ENCODE peak calls at places on chromosomes 2 and 18, in ten cellular contexts. U is activated CD8-positive, alpha-beta memory T cell treated with anti-CD3 and anti-CD28 coated beads, Interleukin-2, amount 50 U/mL, for 48 hours; Z is cardiac muscle cell; N is activated CD4-positive, alpha-beta T cell treated with anti-CD3 and anti-CD28 coated beads, Interleukin-2, amount 50 U/mL, for 48 hours; A is amniotic stem cell; V is GM04504; Y is stimulated activated CD4-positive, alpha-beta T cell treated with anti-CD3 and anti-CD28 coated beads, Interleukin-2, amount 100 ng/mL, for 48 hours; L is GDM1; X is KBM-7; W is MG63. Q is an unnamed sample.

GRCh38 chr2:7835693-7836680 is 845.9 kb upstream of the ID2 start:
- DNase-seq in L (peak), Z (no peak), U (no peak), A (no peak), V (no peak), Y (no peak), W (no peak), X (peak), N (no peak), Q (no peak)

GRCh38 chr18:3645384-3646156 is 195.6 kb downstream of the TGIF1 start:
- DNase-seq in A (no peak), V (no peak), X (peak), W (no peak), U (no peak), Y (no peak), Z (no peak), L (no peak), N (no peak), Q (no peak)

GRCh38 chr18:60552948-60553347 is 180.4 kb upstream of the MC4R start:
- DNase-seq in Z (no peak), A (no peak), U (no peak), N (no peak), Y (no peak), W (no peak), X (no peak), L (no peak), V (no peak), Q (no peak)

GRCh38 chr2:129248183-129248582 is 731.3 kb upstream of the RAB6C start:
- DNase-seq in V (no peak), N (no peak), W (no peak), L (no peak), X (no peak), A (no peak), U (no peak), Y (no peak), Z (no peak), Q (no peak)

GRCh38 chr2:96703021-96703751 is 36.7 kb downstream of the LMAN2L start:
- DNase-seq in V (no peak), N (no peak), Z (no peak), A (no peak), W (no peak), X (no peak), U (no peak), L (no peak), Y (no peak), Q (no peak)

GRCh38 chr18:77090546-77091200 is 41.9 kb downstream of the MBP start:
- DNase-seq in W (no peak), Y (no peak), V (no peak), A (no peak), X (no peak), N (no peak), Z (no peak), L (no peak), U (no peak), Q (no peak)

GRCh38 chr2:42722328-42723190 is 41.4 kb downstream of the OXER1 start:
- DNase-seq in Z (peak), L (peak), Y (no peak), N (peak), W (peak), U (no peak), V (peak), X (peak), A (peak), Q (no peak)

GRCh38 chr2:53515435-53516332 is 251.9 kb upstream of the CHAC2 start:
- DNase-seq in N (no peak), W (no peak), Z (peak), L (no peak), X (no peak), V (no peak), Y (no peak), U (no peak), A (no peak), Q (no peak)

GRCh38 chr2:166539340-166540162 is 45.5 kb upstream of the SCN7A start:
- DNase-seq in A (peak), Y (peak), Z (peak), W (peak), U (no peak), L (peak), X (peak), V (peak), N (no peak), Q (no peak)

GRCh38 chr2:108919571-108920373 is 69.2 kb downstream of the EDAR start:
- DNase-seq in Y (no peak), V (no peak), Z (no peak), X (no peak), N (no peak), U (no peak), W (no peak), L (no peak), A (no peak), Q (no peak)